ENCODE peak calls at places on chromosomes 11 and 22, in six cellular contexts. One of them, this sample, is unnamed.

GRCh38 chr11:134853972-134854371 is 441.9 kb upstream of the B3GAT1 start:
- DNase-seq in HFF-Myc: no peak
- DNase-seq in T1000: no peak
- DNase-seq in small intestine: no peak
- DNase-seq in heart left ventricle: no peak
- DNase-seq in HT1080: no peak
- DNase-seq in this sample: no peak

GRCh38 chr22:27310966-27311665 is 490.4 kb downstream of the MN1 start:
- DNase-seq in small intestine: no peak
- DNase-seq in HT1080: no peak
- DNase-seq in T1000: no peak
- DNase-seq in heart left ventricle: no peak
- DNase-seq in HFF-Myc: no peak
- DNase-seq in this sample: no peak

GRCh38 chr11:125425601-125426000 is 70.5 kb downstream of the FEZ1 start:
- DNase-seq in heart left ventricle: peak
- DNase-seq in small intestine: no peak
- DNase-seq in HFF-Myc: no peak
- DNase-seq in T1000: no peak
- DNase-seq in HT1080: no peak
- DNase-seq in this sample: no peak

GRCh38 chr11:6576471-6577373 is 26.7 kb downstream of the RRP8 start:
- DNase-seq in small intestine: no peak
- DNase-seq in heart left ventricle: no peak
- DNase-seq in T1000: no peak
- DNase-seq in HFF-Myc: peak
- DNase-seq in HT1080: peak
- DNase-seq in this sample: no peak

GRCh38 chr11:67032830-67033555 is 10.1 kb downstream of the SYT12 start:
- DNase-seq in HFF-Myc: no peak
- DNase-seq in small intestine: peak
- DNase-seq in heart left ventricle: no peak
- DNase-seq in HT1080: peak
- DNase-seq in T1000: peak
- DNase-seq in this sample: no peak

GRCh38 chr11:297666-298405 is 1.5 kb downstream of the IFITM5 start:
- DNase-seq in heart left ventricle: peak
- DNase-seq in T1000: no peak
- DNase-seq in small intestine: no peak
- DNase-seq in HT1080: no peak
- DNase-seq in HFF-Myc: no peak
- DNase-seq in this sample: no peak

GRCh38 chr11:46363031-46363407 is 15.8 kb downstream of the DGKZ start:
- DNase-seq in heart left ventricle: peak
- DNase-seq in HFF-Myc: no peak
- DNase-seq in T1000: peak
- DNase-seq in small intestine: no peak
- DNase-seq in HT1080: peak
- DNase-seq in this sample: no peak

GRCh38 chr11:15920856-15921629 is 435.3 kb downstream of the SOX6 start:
- DNase-seq in HT1080: peak
- DNase-seq in small intestine: no peak
- DNase-seq in HFF-Myc: no peak
- DNase-seq in heart left ventricle: no peak
- DNase-seq in T1000: no peak
- DNase-seq in this sample: no peak

GRCh38 chr11:65791719-65792213 is 4.9 kb downstream of the OVOL1 start:
- DNase-seq in HT1080: no peak
- DNase-seq in heart left ventricle: no peak
- DNase-seq in HFF-Myc: peak
- DNase-seq in small intestine: peak
- DNase-seq in T1000: no peak
- DNase-seq in this sample: no peak

GRCh38 chr11:130102457-130103249 is 33.0 kb downstream of the APLP2 start:
- DNase-seq in heart left ventricle: no peak
- DNase-seq in T1000: no peak
- DNase-seq in HFF-Myc: no peak
- DNase-seq in HT1080: no peak
- DNase-seq in small intestine: no peak
- DNase-seq in this sample: no peak

GRCh38 chr11:103881518-103882070 is 154.8 kb upstream of the DDI1 start:
- DNase-seq in heart left ventricle: no peak
- DNase-seq in HT1080: no peak
- DNase-seq in HFF-Myc: no peak
- DNase-seq in small intestine: no peak
- DNase-seq in T1000: no peak
- DNase-seq in this sample: no peak